ENCODE peak calls at places on chromosome 12, in ten cellular contexts. One of them, this sample, is unnamed.

GRCh38 chr12:103966736-103967135 is 1.1 kb downstream of the TDG start:
- DNase-seq in activated T-helper 1 cell treated with Interleukin-2 at 50 U/mL for 16 hours: no peak
- DNase-seq in activated gamma-delta T cell treated with anti-CD3 and anti-CD28 coated beads, Interleukin-2, amount 50 U/mL, for 16 hours: no peak
- DNase-seq in HS-27A: no peak
- DNase-seq in WERI-Rb-1: no peak
- DNase-seq in adipocyte: peak
- DNase-seq in COR-L47: no peak
- DNase-seq in frontal cortex: no peak
- DNase-seq in EL: peak
- DNase-seq in CD8-positive, alpha-beta memory T cell: no peak
- DNase-seq in this sample: no peak

GRCh38 chr12:46101121-46101869 is 110.9 kb upstream of the SCAF11 start:
- DNase-seq in CD8-positive, alpha-beta memory T cell: no peak
- DNase-seq in frontal cortex: no peak
- DNase-seq in EL: no peak
- DNase-seq in WERI-Rb-1: no peak
- DNase-seq in activated gamma-delta T cell treated with anti-CD3 and anti-CD28 coated beads, Interleukin-2, amount 50 U/mL, for 16 hours: no peak
- DNase-seq in COR-L47: peak
- DNase-seq in activated T-helper 1 cell treated with Interleukin-2 at 50 U/mL for 16 hours: no peak
- DNase-seq in adipocyte: no peak
- DNase-seq in HS-27A: no peak
- DNase-seq in this sample: no peak

GRCh38 chr12:124869011-124869665 is 5.5 kb upstream of the SCARB1 start:
- DNase-seq in frontal cortex: no peak
- DNase-seq in activated T-helper 1 cell treated with Interleukin-2 at 50 U/mL for 16 hours: no peak
- DNase-seq in COR-L47: no peak
- DNase-seq in WERI-Rb-1: peak
- DNase-seq in HS-27A: no peak
- DNase-seq in CD8-positive, alpha-beta memory T cell: no peak
- DNase-seq in activated gamma-delta T cell treated with anti-CD3 and anti-CD28 coated beads, Interleukin-2, amount 50 U/mL, for 16 hours: no peak
- DNase-seq in EL: no peak
- DNase-seq in adipocyte: no peak
- DNase-seq in this sample: no peak

GRCh38 chr12:12194206-12194605 is 72.6 kb downstream of the LRP6 start:
- DNase-seq in frontal cortex: no peak
- DNase-seq in HS-27A: no peak
- DNase-seq in WERI-Rb-1: no peak
- DNase-seq in CD8-positive, alpha-beta memory T cell: no peak
- DNase-seq in adipocyte: no peak
- DNase-seq in activated T-helper 1 cell treated with Interleukin-2 at 50 U/mL for 16 hours: no peak
- DNase-seq in COR-L47: no peak
- DNase-seq in activated gamma-delta T cell treated with anti-CD3 and anti-CD28 coated beads, Interleukin-2, amount 50 U/mL, for 16 hours: no peak
- DNase-seq in EL: peak
- DNase-seq in this sample: no peak

GRCh38 chr12:7093486-7093885 is 1.2 kb upstream of the C1R start:
- DNase-seq in WERI-Rb-1: no peak
- DNase-seq in frontal cortex: no peak
- DNase-seq in EL: no peak
- DNase-seq in activated gamma-delta T cell treated with anti-CD3 and anti-CD28 coated beads, Interleukin-2, amount 50 U/mL, for 16 hours: no peak
- DNase-seq in COR-L47: no peak
- DNase-seq in adipocyte: no peak
- DNase-seq in activated T-helper 1 cell treated with Interleukin-2 at 50 U/mL for 16 hours: no peak
- DNase-seq in HS-27A: no peak
- DNase-seq in CD8-positive, alpha-beta memory T cell: no peak
- DNase-seq in this sample: no peak

GRCh38 chr12:109735051-109735521 is 21.5 kb downstream of the FAM222A start:
- DNase-seq in adipocyte: no peak
- DNase-seq in CD8-positive, alpha-beta memory T cell: no peak
- DNase-seq in COR-L47: no peak
- DNase-seq in frontal cortex: no peak
- DNase-seq in WERI-Rb-1: peak
- DNase-seq in activated T-helper 1 cell treated with Interleukin-2 at 50 U/mL for 16 hours: no peak
- DNase-seq in activated gamma-delta T cell treated with anti-CD3 and anti-CD28 coated beads, Interleukin-2, amount 50 U/mL, for 16 hours: no peak
- DNase-seq in HS-27A: no peak
- DNase-seq in EL: no peak
- DNase-seq in this sample: no peak

GRCh38 chr12:20588057-20588456 is 107.1 kb upstream of the SLCO1C1 start:
- DNase-seq in EL: no peak
- DNase-seq in CD8-positive, alpha-beta memory T cell: no peak
- DNase-seq in adipocyte: no peak
- DNase-seq in frontal cortex: peak
- DNase-seq in WERI-Rb-1: no peak
- DNase-seq in COR-L47: no peak
- DNase-seq in HS-27A: no peak
- DNase-seq in activated gamma-delta T cell treated with anti-CD3 and anti-CD28 coated beads, Interleukin-2, amount 50 U/mL, for 16 hours: no peak
- DNase-seq in activated T-helper 1 cell treated with Interleukin-2 at 50 U/mL for 16 hours: no peak
- DNase-seq in this sample: no peak

GRCh38 chr12:103751171-103751570 is 89.9 kb downstream of the NT5DC3 start:
- DNase-seq in EL: no peak
- DNase-seq in frontal cortex: no peak
- DNase-seq in COR-L47: no peak
- DNase-seq in CD8-positive, alpha-beta memory T cell: no peak
- DNase-seq in activated gamma-delta T cell treated with anti-CD3 and anti-CD28 coated beads, Interleukin-2, amount 50 U/mL, for 16 hours: no peak
- DNase-seq in activated T-helper 1 cell treated with Interleukin-2 at 50 U/mL for 16 hours: no peak
- DNase-seq in WERI-Rb-1: no peak
- DNase-seq in HS-27A: no peak
- DNase-seq in adipocyte: no peak
- DNase-seq in this sample: no peak

GRCh38 chr12:117328556-117329100 is 32.8 kb downstream of the NOS1 start:
- DNase-seq in WERI-Rb-1: peak
- DNase-seq in activated T-helper 1 cell treated with Interleukin-2 at 50 U/mL for 16 hours: no peak
- DNase-seq in frontal cortex: no peak
- DNase-seq in activated gamma-delta T cell treated with anti-CD3 and anti-CD28 coated beads, Interleukin-2, amount 50 U/mL, for 16 hours: no peak
- DNase-seq in EL: no peak
- DNase-seq in COR-L47: no peak
- DNase-seq in HS-27A: no peak
- DNase-seq in adipocyte: no peak
- DNase-seq in CD8-positive, alpha-beta memory T cell: no peak
- DNase-seq in this sample: no peak

GRCh38 chr12:57066245-57066644 is 12.3 kb downstream of the NEMP1 start:
- DNase-seq in frontal cortex: no peak
- DNase-seq in WERI-Rb-1: no peak
- DNase-seq in activated gamma-delta T cell treated with anti-CD3 and anti-CD28 coated beads, Interleukin-2, amount 50 U/mL, for 16 hours: no peak
- DNase-seq in adipocyte: no peak
- DNase-seq in HS-27A: no peak
- DNase-seq in EL: no peak
- DNase-seq in COR-L47: no peak
- DNase-seq in CD8-positive, alpha-beta memory T cell: no peak
- DNase-seq in activated T-helper 1 cell treated with Interleukin-2 at 50 U/mL for 16 hours: no peak
- DNase-seq in this sample: no peak

GRCh38 chr12:1842905-1843640 is 22.7 kb downstream of the LRTM2 start:
- DNase-seq in EL: no peak
- DNase-seq in HS-27A: no peak
- DNase-seq in WERI-Rb-1: peak
- DNase-seq in frontal cortex: no peak
- DNase-seq in activated gamma-delta T cell treated with anti-CD3 and anti-CD28 coated beads, Interleukin-2, amount 50 U/mL, for 16 hours: no peak
- DNase-seq in activated T-helper 1 cell treated with Interleukin-2 at 50 U/mL for 16 hours: no peak
- DNase-seq in adipocyte: no peak
- DNase-seq in CD8-positive, alpha-beta memory T cell: no peak
- DNase-seq in COR-L47: no peak
- DNase-seq in this sample: no peak

GRCh38 chr12:28035483-28035882 is 63.0 kb upstream of the PTHLH start:
- DNase-seq in activated gamma-delta T cell treated with anti-CD3 and anti-CD28 coated beads, Interleukin-2, amount 50 U/mL, for 16 hours: no peak
- DNase-seq in activated T-helper 1 cell treated with Interleukin-2 at 50 U/mL for 16 hours: no peak
- DNase-seq in CD8-positive, alpha-beta memory T cell: no peak
- DNase-seq in HS-27A: peak
- DNase-seq in adipocyte: peak
- DNase-seq in frontal cortex: no peak
- DNase-seq in COR-L47: no peak
- DNase-seq in EL: peak
- DNase-seq in WERI-Rb-1: no peak
- DNase-seq in this sample: no peak

GRCh38 chr12:126093911-126094310 is 1028.7 kb downstream of the AACS start:
- DNase-seq in CD8-positive, alpha-beta memory T cell: no peak
- DNase-seq in adipocyte: peak
- DNase-seq in activated gamma-delta T cell treated with anti-CD3 and anti-CD28 coated beads, Interleukin-2, amount 50 U/mL, for 16 hours: no peak
- DNase-seq in activated T-helper 1 cell treated with Interleukin-2 at 50 U/mL for 16 hours: no peak
- DNase-seq in frontal cortex: peak
- DNase-seq in COR-L47: no peak
- DNase-seq in WERI-Rb-1: peak
- DNase-seq in HS-27A: no peak
- DNase-seq in EL: no peak
- DNase-seq in this sample: no peak